ENCODE peak calls at places on chromosomes 5 and 9, in nine cellular contexts. Q is RWPE2, D is tibial artery, U is cardiac muscle cell, J is colonic mucosa, I is neuronal stem cell, K is SK-N-SH, V is gastrocnemius medialis, W is GM23338. T is an unnamed sample. For H3K36me3, the result is how much of the 10 kb centered on the place peaks cover.

GRCh38 chr5:6236170-6236793 is 142.1 kb downstream of the MED10 start:
- DNase-seq in Q (no peak), D (no peak), U (no peak), J (no peak), I (no peak), K (no peak), V (no peak), W (no peak), T (no peak)

GRCh38 chr9:131337131-131337848 is 47.8 kb downstream of the PLPP7 start:
- DNase-seq in Q (no peak), D (no peak), U (no peak), J (no peak), I (no peak), K (no peak), V (no peak), W (no peak), T (no peak)

GRCh38 chr5:167777746-167778145 is 513.7 kb upstream of the WWC1 start:
- DNase-seq in Q (no peak), D (no peak), U (peak), J (no peak), I (no peak), K (no peak), V (no peak), W (no peak), T (no peak)

GRCh38 chr9:15416880-15417279 is 5.8 kb upstream of the SNAPC3 start:
- DNase-seq in Q (no peak), D (no peak), U (peak), J (peak), I (no peak), K (peak), V (no peak), W (peak), T (peak)

GRCh38 chr5:135135530-135136201 is 101.6 kb upstream of the PITX1 start:
- DNase-seq in Q (peak), D (peak), U (peak), J (peak), I (no peak), K (no peak), V (peak), W (no peak), T (no peak)

GRCh38 chr5:117494208-117494607 is 919.6 kb upstream of the SEMA6A start:
- DNase-seq in Q (no peak), D (no peak), U (peak), J (no peak), I (no peak), K (no peak), V (no peak), W (no peak), T (no peak)

GRCh38 chr5:67187318-67187717 is 9.3 kb downstream of the CD180 start:
- DNase-seq in Q (no peak), D (no peak), U (no peak), J (no peak), I (no peak), K (no peak), V (no peak), W (no peak), T (no peak)

GRCh38 chr9:35945341-35946018 is 12.5 kb downstream of the OR2S2 start:
- DNase-seq in Q (no peak), D (peak), U (peak), J (peak), I (peak), K (peak), V (peak), W (peak), T (peak)

GRCh38 chr5:37867634-37868033 is 27.8 kb upstream of the GDNF start:
- DNase-seq in Q (no peak), D (no peak), U (peak), J (no peak), I (no peak), K (no peak), V (no peak), W (peak), T (no peak)

GRCh38 chr9:95942016-95942415 is 66.5 kb downstream of the ERCC6L2 start:
- DNase-seq in Q (no peak), D (no peak), U (no peak), J (no peak), I (no peak), K (no peak), V (no peak), W (no peak), T (no peak)
- H3K36me3 ChIP-seq in Q (half or more), D (under half), U (under half), J (under half), I (half or more), K (half or more), V (under half), W (under half), T (under half)

GRCh38 chr5:115486728-115487127 is 57.8 kb downstream of the FEM1C start:
- DNase-seq in Q (no peak), D (no peak), U (no peak), J (no peak), I (no peak), K (no peak), V (no peak), W (peak), T (no peak)
- H3K36me3 ChIP-seq in Q (under half), D (under half), U (under half), J (under half), I (under half), K (under half), V (under half), W (under half), T (under half)

GRCh38 chr9:120765910-120766309 is 27.3 kb downstream of the FBXW2 start:
- DNase-seq in Q (no peak), D (no peak), U (no peak), J (no peak), I (no peak), K (no peak), V (no peak), W (no peak), T (no peak)
- H3K36me3 ChIP-seq in Q (half or more), D (half or more), U (under half), J (under half), I (half or more), K (half or more), V (under half), W (under half), T (under half)

GRCh38 chr9:128343855-128344254 is 3.5 kb downstream of the SLC27A4 start:
- DNase-seq in Q (no peak), D (no peak), U (no peak), J (no peak), I (no peak), K (no peak), V (no peak), W (no peak), T (no peak)
- H3K36me3 ChIP-seq in Q (under half), D (half or more), U (under half), J (under half), I (half or more), K (under half), V (under half), W (under half), T (under half)

GRCh38 chr9:107863406-107863805 is 373.8 kb upstream of the KLF4 start:
- DNase-seq in Q (no peak), D (no peak), U (peak), J (no peak), I (no peak), K (no peak), V (no peak), W (no peak), T (no peak)
- H3K36me3 ChIP-seq in Q (under half), D (under half), U (under half), J (under half), I (under half), K (under half), V (under half), W (under half), T (under half)